ENCODE peak calls at places on chromosomes 4 and X, in ten cellular contexts. One of them, this sample, is unnamed.

GRCh38 chr4:151753056-151753455 is 7.8 kb downstream of the GATB start:
- DNase-seq in NCI-H1105 treated with DMSO at 0.1 percent for 48 hours: no peak
- DNase-seq in NCI-H1092: no peak
- DNase-seq in midbrain: no peak
- DNase-seq in colonic mucosa: no peak
- DNase-seq in stimulated activated CD4-positive, alpha-beta T cell treated with anti-CD3 and anti-CD28 coated beads, Interleukin-2, amount 100 ng/mL, for 48 hours: no peak
- DNase-seq in Calu3: no peak
- DNase-seq in right atrium auricular region: no peak
- DNase-seq in activated CD4-positive, CD25-positive, alpha-beta regulatory T cell treated with anti-CD3 and anti-CD28 coated beads, Interleukin-2, amount 50 U/mL, for 72 hours: no peak
- DNase-seq in bronchial epithelial cell: peak; percentile 97
- DNase-seq in this sample: no peak

GRCh38 chr4:55172694-55173287 is 47.4 kb upstream of the KDR start:
- DNase-seq in NCI-H1105 treated with DMSO at 0.1 percent for 48 hours: no peak
- DNase-seq in NCI-H1092: no peak
- DNase-seq in midbrain: no peak
- DNase-seq in colonic mucosa: no peak
- DNase-seq in stimulated activated CD4-positive, alpha-beta T cell treated with anti-CD3 and anti-CD28 coated beads, Interleukin-2, amount 100 ng/mL, for 48 hours: no peak
- DNase-seq in Calu3: peak; percentile 24
- DNase-seq in right atrium auricular region: no peak
- DNase-seq in activated CD4-positive, CD25-positive, alpha-beta regulatory T cell treated with anti-CD3 and anti-CD28 coated beads, Interleukin-2, amount 50 U/mL, for 72 hours: no peak
- DNase-seq in bronchial epithelial cell: peak; percentile 68
- DNase-seq in this sample: peak; percentile 93

GRCh38 chrX:154815274-154815818 is 10.1 kb upstream of the MPP1 start:
- DNase-seq in NCI-H1105 treated with DMSO at 0.1 percent for 48 hours: no peak
- DNase-seq in NCI-H1092: no peak
- DNase-seq in midbrain: no peak
- DNase-seq in colonic mucosa: no peak
- DNase-seq in stimulated activated CD4-positive, alpha-beta T cell treated with anti-CD3 and anti-CD28 coated beads, Interleukin-2, amount 100 ng/mL, for 48 hours: no peak
- DNase-seq in Calu3: no peak
- DNase-seq in right atrium auricular region: no peak
- DNase-seq in activated CD4-positive, CD25-positive, alpha-beta regulatory T cell treated with anti-CD3 and anti-CD28 coated beads, Interleukin-2, amount 50 U/mL, for 72 hours: no peak
- DNase-seq in bronchial epithelial cell: no peak
- DNase-seq in this sample: no peak

GRCh38 chr4:39427477-39428119 is 20.9 kb downstream of the KLB start:
- DNase-seq in NCI-H1105 treated with DMSO at 0.1 percent for 48 hours: peak; percentile 29
- DNase-seq in NCI-H1092: no peak
- DNase-seq in midbrain: no peak
- DNase-seq in colonic mucosa: no peak
- DNase-seq in stimulated activated CD4-positive, alpha-beta T cell treated with anti-CD3 and anti-CD28 coated beads, Interleukin-2, amount 100 ng/mL, for 48 hours: no peak
- DNase-seq in Calu3: no peak
- DNase-seq in right atrium auricular region: no peak
- DNase-seq in activated CD4-positive, CD25-positive, alpha-beta regulatory T cell treated with anti-CD3 and anti-CD28 coated beads, Interleukin-2, amount 50 U/mL, for 72 hours: no peak
- DNase-seq in bronchial epithelial cell: peak; percentile 66
- DNase-seq in this sample: no peak

GRCh38 chrX:74421181-74422028 is at the start of gene SLC16A2:
- DNase-seq in NCI-H1105 treated with DMSO at 0.1 percent for 48 hours: peak; percentile 19
- DNase-seq in NCI-H1092: peak; percentile 29
- DNase-seq in midbrain: peak; percentile 54
- DNase-seq in colonic mucosa: peak; percentile 44
- DNase-seq in stimulated activated CD4-positive, alpha-beta T cell treated with anti-CD3 and anti-CD28 coated beads, Interleukin-2, amount 100 ng/mL, for 48 hours: peak; percentile 11
- DNase-seq in Calu3: peak; percentile 44
- DNase-seq in right atrium auricular region: peak; percentile 67
- DNase-seq in activated CD4-positive, CD25-positive, alpha-beta regulatory T cell treated with anti-CD3 and anti-CD28 coated beads, Interleukin-2, amount 50 U/mL, for 72 hours: no peak
- DNase-seq in bronchial epithelial cell: peak; percentile 50
- DNase-seq in this sample: peak; percentile 7

GRCh38 chrX:7266261-7266660 is 118.3 kb upstream of the PUDP start:
- DNase-seq in NCI-H1105 treated with DMSO at 0.1 percent for 48 hours: no peak
- DNase-seq in NCI-H1092: no peak
- DNase-seq in midbrain: no peak
- DNase-seq in colonic mucosa: no peak
- DNase-seq in stimulated activated CD4-positive, alpha-beta T cell treated with anti-CD3 and anti-CD28 coated beads, Interleukin-2, amount 100 ng/mL, for 48 hours: no peak
- DNase-seq in Calu3: no peak
- DNase-seq in right atrium auricular region: no peak
- DNase-seq in activated CD4-positive, CD25-positive, alpha-beta regulatory T cell treated with anti-CD3 and anti-CD28 coated beads, Interleukin-2, amount 50 U/mL, for 72 hours: no peak
- DNase-seq in bronchial epithelial cell: no peak
- DNase-seq in this sample: no peak

GRCh38 chr4:43693876-43694275 is 754.7 kb downstream of the KCTD8 start:
- DNase-seq in NCI-H1105 treated with DMSO at 0.1 percent for 48 hours: no peak
- DNase-seq in NCI-H1092: no peak
- DNase-seq in midbrain: no peak
- DNase-seq in colonic mucosa: no peak
- DNase-seq in stimulated activated CD4-positive, alpha-beta T cell treated with anti-CD3 and anti-CD28 coated beads, Interleukin-2, amount 100 ng/mL, for 48 hours: no peak
- DNase-seq in Calu3: no peak
- DNase-seq in right atrium auricular region: no peak
- DNase-seq in activated CD4-positive, CD25-positive, alpha-beta regulatory T cell treated with anti-CD3 and anti-CD28 coated beads, Interleukin-2, amount 50 U/mL, for 72 hours: no peak
- DNase-seq in bronchial epithelial cell: no peak
- DNase-seq in this sample: no peak

GRCh38 chrX:44344194-44344593 is 722 bp upstream of the EFHC2 start:
- DNase-seq in NCI-H1105 treated with DMSO at 0.1 percent for 48 hours: no peak
- DNase-seq in NCI-H1092: no peak
- DNase-seq in midbrain: no peak
- DNase-seq in colonic mucosa: no peak
- DNase-seq in stimulated activated CD4-positive, alpha-beta T cell treated with anti-CD3 and anti-CD28 coated beads, Interleukin-2, amount 100 ng/mL, for 48 hours: peak; percentile 18
- DNase-seq in Calu3: no peak
- DNase-seq in right atrium auricular region: no peak
- DNase-seq in activated CD4-positive, CD25-positive, alpha-beta regulatory T cell treated with anti-CD3 and anti-CD28 coated beads, Interleukin-2, amount 50 U/mL, for 72 hours: peak; percentile 34
- DNase-seq in bronchial epithelial cell: peak; percentile 2
- DNase-seq in this sample: no peak

GRCh38 chrX:50638123-50638522 is 167.5 kb upstream of the DGKK start:
- DNase-seq in NCI-H1105 treated with DMSO at 0.1 percent for 48 hours: no peak
- DNase-seq in NCI-H1092: no peak
- DNase-seq in midbrain: no peak
- DNase-seq in colonic mucosa: no peak
- DNase-seq in stimulated activated CD4-positive, alpha-beta T cell treated with anti-CD3 and anti-CD28 coated beads, Interleukin-2, amount 100 ng/mL, for 48 hours: no peak
- DNase-seq in Calu3: no peak
- DNase-seq in right atrium auricular region: no peak
- DNase-seq in activated CD4-positive, CD25-positive, alpha-beta regulatory T cell treated with anti-CD3 and anti-CD28 coated beads, Interleukin-2, amount 50 U/mL, for 72 hours: no peak
- DNase-seq in bronchial epithelial cell: no peak
- DNase-seq in this sample: no peak

GRCh38 chr4:169143335-169143734 is 127.4 kb downstream of the SH3RF1 start:
- DNase-seq in NCI-H1105 treated with DMSO at 0.1 percent for 48 hours: no peak
- DNase-seq in NCI-H1092: no peak
- DNase-seq in midbrain: no peak
- DNase-seq in colonic mucosa: no peak
- DNase-seq in stimulated activated CD4-positive, alpha-beta T cell treated with anti-CD3 and anti-CD28 coated beads, Interleukin-2, amount 100 ng/mL, for 48 hours: no peak
- DNase-seq in Calu3: no peak
- DNase-seq in right atrium auricular region: no peak
- DNase-seq in activated CD4-positive, CD25-positive, alpha-beta regulatory T cell treated with anti-CD3 and anti-CD28 coated beads, Interleukin-2, amount 50 U/mL, for 72 hours: no peak
- DNase-seq in bronchial epithelial cell: no peak
- DNase-seq in this sample: no peak

GRCh38 chr4:83535520-83535944 is 376 bp upstream of the GPAT3 start:
- DNase-seq in NCI-H1105 treated with DMSO at 0.1 percent for 48 hours: peak; percentile 45
- DNase-seq in NCI-H1092: no peak
- DNase-seq in midbrain: no peak
- DNase-seq in colonic mucosa: peak; percentile 82
- DNase-seq in stimulated activated CD4-positive, alpha-beta T cell treated with anti-CD3 and anti-CD28 coated beads, Interleukin-2, amount 100 ng/mL, for 48 hours: peak; percentile 27
- DNase-seq in Calu3: peak; percentile 40
- DNase-seq in right atrium auricular region: peak; percentile 59
- DNase-seq in activated CD4-positive, CD25-positive, alpha-beta regulatory T cell treated with anti-CD3 and anti-CD28 coated beads, Interleukin-2, amount 50 U/mL, for 72 hours: peak; percentile 32
- DNase-seq in bronchial epithelial cell: peak; percentile 43
- DNase-seq in this sample: no peak

GRCh38 chr4:95540227-95540626 is 8.5 kb downstream of the UNC5C start:
- DNase-seq in NCI-H1105 treated with DMSO at 0.1 percent for 48 hours: no peak
- DNase-seq in NCI-H1092: no peak
- DNase-seq in midbrain: no peak
- DNase-seq in colonic mucosa: no peak
- DNase-seq in stimulated activated CD4-positive, alpha-beta T cell treated with anti-CD3 and anti-CD28 coated beads, Interleukin-2, amount 100 ng/mL, for 48 hours: no peak
- DNase-seq in Calu3: no peak
- DNase-seq in right atrium auricular region: no peak
- DNase-seq in activated CD4-positive, CD25-positive, alpha-beta regulatory T cell treated with anti-CD3 and anti-CD28 coated beads, Interleukin-2, amount 50 U/mL, for 72 hours: no peak
- DNase-seq in bronchial epithelial cell: no peak
- DNase-seq in this sample: no peak

GRCh38 chrX:151780621-151781020 is 46.1 kb downstream of the CNGA2 start:
- DNase-seq in NCI-H1105 treated with DMSO at 0.1 percent for 48 hours: no peak
- DNase-seq in NCI-H1092: no peak
- DNase-seq in midbrain: no peak
- DNase-seq in colonic mucosa: no peak
- DNase-seq in stimulated activated CD4-positive, alpha-beta T cell treated with anti-CD3 and anti-CD28 coated beads, Interleukin-2, amount 100 ng/mL, for 48 hours: no peak
- DNase-seq in Calu3: no peak
- DNase-seq in right atrium auricular region: peak; percentile 23
- DNase-seq in activated CD4-positive, CD25-positive, alpha-beta regulatory T cell treated with anti-CD3 and anti-CD28 coated beads, Interleukin-2, amount 50 U/mL, for 72 hours: no peak
- DNase-seq in bronchial epithelial cell: no peak
- DNase-seq in this sample: no peak